ENCODE peak calls at places on chromosomes 13 and 19, in nine cellular contexts. Q is GM13977, E is Kasumi-1, C is fibroblast of mammary gland, D is iPS-NIHi11, Y is activated T-cell treated with anti-CD3 and anti-CD28 coated beads for 48 hours, O is nucleus accumbens, S is tibial nerve, K is GM20000. R is an unnamed sample.

GRCh38 chr19:49362048-49362925 is at the start of gene TEAD2:
- DNase-seq in Q (peak), E (no peak), C (peak), D (peak), Y (no peak), O (no peak), S (peak), K (peak), R (no peak)

GRCh38 chr13:94371855-94372254 is 107.6 kb downstream of the DCT start:
- DNase-seq in Q (no peak), E (no peak), C (no peak), D (no peak), Y (no peak), O (no peak), S (no peak), K (no peak), R (no peak)

GRCh38 chr13:111388851-111389500 is 68.5 kb downstream of the TEX29 start:
- DNase-seq in Q (no peak), E (no peak), C (no peak), D (no peak), Y (peak), O (no peak), S (no peak), K (no peak), R (no peak)

GRCh38 chr13:105925496-105925895 is 610.0 kb downstream of the EFNB2 start:
- DNase-seq in Q (no peak), E (no peak), C (peak), D (no peak), Y (no peak), O (no peak), S (no peak), K (no peak), R (no peak)

GRCh38 chr13:96780105-96780504 is 214.2 kb downstream of the OXGR1 start:
- DNase-seq in Q (no peak), E (no peak), C (peak), D (no peak), Y (no peak), O (no peak), S (no peak), K (no peak), R (no peak)

GRCh38 chr19:1568320-1569019 is at the start of gene MEX3D:
- DNase-seq in Q (peak), E (peak), C (peak), D (peak), Y (peak), O (no peak), S (peak), K (peak), R (peak)

GRCh38 chr13:26400545-26400944 is 146.6 kb downstream of the CDK8 start:
- DNase-seq in Q (no peak), E (no peak), C (no peak), D (no peak), Y (no peak), O (no peak), S (no peak), K (no peak), R (no peak)

GRCh38 chr13:111539791-111540446 is 219.5 kb downstream of the TEX29 start:
- DNase-seq in Q (no peak), E (no peak), C (no peak), D (no peak), Y (no peak), O (no peak), S (no peak), K (no peak), R (no peak)

GRCh38 chr13:98025480-98026025 is 72.1 kb downstream of the IPO5 start:
- DNase-seq in Q (no peak), E (no peak), C (no peak), D (no peak), Y (no peak), O (no peak), S (no peak), K (no peak), R (no peak)

GRCh38 chr19:7869453-7869909 is 4.7 kb downstream of the PRR36 start:
- DNase-seq in Q (peak), E (peak), C (no peak), D (peak), Y (peak), O (no peak), S (no peak), K (peak), R (no peak)

R was measured in pons.